ENCODE peak calls at places on chromosomes 6 and 20, in four cellular contexts. Q is HFF-Myc, T is occipital lobe, D is H7. O is an unnamed sample.

GRCh38 chr6:163872335-163872734 is 457.8 kb downstream of the QKI start:
- DNase-seq in Q (peak), T (no peak), D (no peak), O (no peak)

GRCh38 chr6:106626485-106626884 is 2.8 kb downstream of the RTN4IP1 start:
- DNase-seq in Q (no peak), T (no peak), D (no peak), O (no peak)

GRCh38 chr6:154615483-154616025 is 105.1 kb upstream of the CNKSR3 start:
- DNase-seq in Q (peak), T (peak), D (peak), O (peak)

GRCh38 chr6:131013495-131013894 is 49.5 kb downstream of the EPB41L2 start:
- DNase-seq in Q (peak), T (no peak), D (no peak), O (no peak)

GRCh38 chr6:127458817-127459216 is 372 bp downstream of the KIAA0408 start:
- DNase-seq in Q (no peak), T (no peak), D (no peak), O (no peak)

GRCh38 chr6:65650086-65650485 is 56.9 kb downstream of the EYS start:
- DNase-seq in Q (no peak), T (no peak), D (no peak), O (no peak)

GRCh38 chr20:341682-342081 is 5.2 kb upstream of the NRSN2 start:
- DNase-seq in Q (peak), T (no peak), D (no peak), O (no peak)

GRCh38 chr6:21426841-21427490 is 166.6 kb upstream of the SOX4 start:
- DNase-seq in Q (no peak), T (no peak), D (no peak), O (no peak)

GRCh38 chr6:143039548-143039947 is 21.1 kb upstream of the AIG1 start:
- DNase-seq in Q (no peak), T (no peak), D (no peak), O (no peak)

GRCh38 chr6:116330511-116330910 is 40.2 kb upstream of the DSE start:
- DNase-seq in Q (no peak), T (no peak), D (no peak), O (no peak)

GRCh38 chr6:77424761-77425160 is 38.5 kb downstream of the HTR1B start:
- DNase-seq in Q (no peak), T (no peak), D (no peak), O (no peak)

GRCh38 chr6:90074161-90074560 is 179.9 kb downstream of the GJA10 start:
- DNase-seq in Q (no peak), T (no peak), D (no peak), O (no peak)

GRCh38 chr6:137286926-137287325 is 67.7 kb upstream of the IFNGR1 start:
- DNase-seq in Q (no peak), T (no peak), D (no peak), O (no peak)

GRCh38 chr6:61886608-61887259 is 399.3 kb downstream of the KHDRBS2 start:
- DNase-seq in Q (no peak), T (no peak), D (no peak), O (no peak)

O was measured in hypothalamus.